ENCODE peak calls at places on chromosomes 16 and 17, in eight cellular contexts. T, B, Y, G, U, N, Z and H are unnamed samples. For H3K36me3, the result is how much of the 10 kb centered on the place peaks cover.

GRCh38 chr17:68107373-68107772 is 71.8 kb downstream of the KPNA2 start:
- DNase-seq in U (no peak), Y (no peak), G (no peak), T (no peak), Z (no peak), B (no peak), N (no peak), H (no peak)

GRCh38 chr16:2985893-2986355 is 5.7 kb upstream of the PKMYT1 start:
- DNase-seq in B (no peak), U (no peak), Y (peak), G (peak), Z (no peak), T (no peak), N (no peak), H (peak)

GRCh38 chr17:37648555-37648954 is 5.3 kb upstream of the DDX52 start:
- DNase-seq in B (no peak), N (no peak), Z (no peak), T (no peak), G (no peak), Y (no peak), U (no peak), H (no peak)

GRCh38 chr17:39098474-39099090 is 52.9 kb downstream of the PLXDC1 start:
- DNase-seq in G (no peak), Z (no peak), T (no peak), U (no peak), Y (no peak), N (no peak), B (no peak), H (no peak)

GRCh38 chr17:6098466-6099180 is 28.4 kb downstream of the WSCD1 start:
- DNase-seq in N (no peak), T (peak), Y (no peak), Z (no peak), U (no peak), G (no peak), B (no peak), H (no peak)

GRCh38 chr17:48055531-48056245 is 7.5 kb downstream of the NFE2L1 start:
- DNase-seq in G (no peak), T (no peak), N (no peak), B (no peak), Z (no peak), Y (no peak), U (no peak), H (no peak)

GRCh38 chr16:24174504-24174903 is 81.6 kb upstream of the CACNG3 start:
- DNase-seq in Z (no peak), Y (no peak), U (no peak), G (no peak), T (no peak), B (no peak), N (no peak), H (no peak)

GRCh38 chr17:12730931-12731521 is 58.3 kb upstream of the ARHGAP44 start:
- DNase-seq in N (no peak), G (peak), T (peak), B (no peak), Z (peak), Y (peak), U (no peak), H (no peak)

GRCh38 chr17:69501591-69502468 is 87.3 kb downstream of the MAP2K6 start:
- DNase-seq in B (no peak), G (peak), Z (no peak), T (peak), U (no peak), N (no peak), Y (peak), H (peak)

GRCh38 chr17:77535892-77536291 is 395.1 kb downstream of the SEC14L1 start:
- DNase-seq in Y (no peak), N (no peak), B (no peak), U (no peak), G (no peak), Z (no peak), T (no peak), H (no peak)

GRCh38 chr16:75593825-75594820 is 27.9 kb downstream of the GABARAPL2 start:
- DNase-seq in Z (no peak), U (peak), B (no peak), N (no peak), T (no peak), Y (no peak), G (no peak), H (no peak)

GRCh38 chr17:55818451-55819375 is 67.9 kb downstream of the PCTP start:
- DNase-seq in B (no peak), U (no peak), N (no peak), Y (no peak), Z (no peak), T (no peak), G (no peak), H (no peak)

GRCh38 chr17:48954300-48954755 is 9.7 kb upstream of the SNF8 start:
- DNase-seq in T (peak), U (no peak), G (no peak), N (no peak), Z (no peak), B (no peak), Y (no peak), H (no peak)

GRCh38 chr16:84498859-84499620 is 5.4 kb downstream of the MEAK7 start:
- DNase-seq in N (no peak), U (no peak), Z (no peak), Y (no peak), G (no peak), B (no peak), T (no peak), H (no peak)

GRCh38 chr17:30824002-30824355 is 513 bp downstream of the CRLF3 start:
- DNase-seq in Y (no peak), G (peak), Z (no peak), B (no peak), U (peak), T (no peak), N (no peak), H (no peak)

GRCh38 chr17:76397687-76398522 is 13.5 kb downstream of the SPHK1 start:
- DNase-seq in Y (peak), U (peak), T (peak), N (peak), G (peak), B (peak), Z (peak), H (no peak)

DNA sequence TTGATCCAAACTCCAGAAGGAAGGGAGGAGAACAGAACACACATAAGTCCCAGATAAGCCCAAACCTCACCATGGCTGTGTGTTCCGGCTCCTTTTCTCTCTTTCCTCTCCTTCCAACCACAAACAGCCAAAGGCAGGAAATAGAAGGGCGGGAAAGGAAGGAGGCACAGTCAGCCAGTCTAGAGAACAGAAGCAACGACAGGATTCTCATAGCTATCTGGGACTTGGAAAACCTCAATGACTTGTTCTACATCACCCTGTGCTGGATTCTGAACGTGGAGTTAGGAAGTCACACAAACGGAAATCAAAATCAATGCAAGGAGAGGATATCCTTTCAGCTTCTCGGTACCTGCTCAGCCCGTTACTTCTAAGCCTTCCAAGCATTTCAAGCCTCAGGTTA is 9.0 kb downstream of the CRK start:
- DNase-seq in N (no peak), T (no peak), G (no peak), Z (no peak), U (no peak), B (no peak), Y (no peak), H (no peak)
- H3K36me3 ChIP-seq in N (under half), T (under half), G (under half), Z (under half), U (under half), B (under half), Y (under half), H (under half)

GRCh38 chr17:64920026-64920418 is 744 bp upstream of the LRRC37A3 start:
- DNase-seq in T (no peak), G (no peak), Y (no peak), B (no peak), N (peak), Z (peak), U (no peak), H (no peak)
- H3K27ac ChIP-seq in T (no peak), G (no peak), Y (peak), B (no peak), N (peak), Z (peak), U (peak), H (peak)

DNA sequence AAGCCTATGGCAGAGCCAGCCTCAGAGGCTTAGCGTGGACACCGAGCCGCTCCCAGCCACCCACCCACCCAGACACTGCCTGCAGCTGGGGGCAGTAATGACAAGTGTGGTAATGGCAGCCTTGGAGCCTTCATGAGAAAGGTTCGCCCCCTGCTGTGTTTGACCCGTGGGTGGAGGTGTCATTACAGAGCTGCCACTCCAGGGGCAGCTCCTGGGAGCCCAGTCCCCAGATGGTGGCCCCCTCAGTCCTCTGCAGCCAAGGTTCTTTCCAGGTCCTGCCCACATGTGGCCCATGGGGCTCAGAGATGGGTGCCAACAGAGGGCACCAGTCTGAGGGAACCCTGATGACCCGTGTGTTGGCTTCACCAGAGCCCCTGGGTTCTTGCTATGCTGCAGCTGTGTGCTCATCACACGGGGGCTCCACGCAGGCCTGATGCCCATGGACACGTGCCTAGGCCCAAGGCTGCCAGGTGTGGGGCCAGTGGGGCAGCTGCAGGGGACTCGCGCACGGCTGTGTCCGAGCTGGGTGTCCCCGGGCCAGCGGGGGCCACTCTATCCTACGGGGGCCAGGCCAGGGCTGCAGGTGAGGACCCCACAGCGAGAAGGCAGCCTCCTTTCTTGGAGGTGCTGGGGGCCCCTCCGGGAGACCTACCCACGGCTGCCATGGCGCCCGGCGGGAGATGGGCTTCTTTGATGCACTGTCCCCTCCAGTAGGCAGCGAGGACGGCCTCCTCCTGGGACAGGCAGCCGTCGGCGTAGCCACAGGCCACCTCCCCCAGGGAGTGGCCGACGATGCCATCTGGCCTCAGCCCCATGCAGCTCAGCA is 8.1 kb downstream of the FASN start:
- DNase-seq in T (no peak), U (no peak), N (no peak), Z (peak), Y (no peak), G (no peak), B (no peak), H (no peak)
- H3K36me3 ChIP-seq in T (half or more), U (half or more), N (under half), Z (under half), Y (half or more), G (half or more), B (half or more), H (half or more)

GRCh38 chr17:50693041-50693682 is 14.6 kb downstream of the ANKRD40 start:
- DNase-seq in T (no peak), N (no peak), Z (no peak), G (no peak), B (no peak), U (no peak), Y (no peak), H (no peak)

GRCh38 chr17:50689956-50690886 is 17.5 kb downstream of the ANKRD40 start:
- DNase-seq in N (no peak), G (peak), Z (peak), Y (no peak), B (no peak), U (peak), T (no peak), H (no peak)

GRCh38 chr17:50692448-50693040 is 15.2 kb downstream of the ANKRD40 start:
- DNase-seq in B (no peak), T (peak), N (no peak), G (peak), Z (no peak), U (no peak), Y (no peak), H (no peak)

GRCh38 chr17:50690887-50691549 is 16.7 kb downstream of the ANKRD40 start:
- DNase-seq in B (no peak), G (peak), U (no peak), Z (no peak), N (no peak), Y (no peak), T (no peak), H (no peak)

GRCh38 chr17:50691550-50692447 is 15.9 kb downstream of the ANKRD40 start:
- DNase-seq in Z (peak), N (no peak), G (peak), Y (peak), T (no peak), U (no peak), B (no peak), H (no peak)
- H3K27ac ChIP-seq in Z (no peak), N (peak), G (peak), Y (peak), T (peak), U (peak), B (no peak), H (no peak)

GRCh38 chr17:45186955-45187354 is 25.3 kb downstream of the HEXIM2 start:
- DNase-seq in T (no peak), Z (no peak), G (no peak), Y (no peak), U (no peak), N (no peak), B (no peak), H (no peak)

GRCh38 chr17:45189002-45189401 is 27.3 kb downstream of the HEXIM2 start:
- DNase-seq in T (no peak), Z (no peak), U (no peak), N (no peak), B (no peak), Y (no peak), G (no peak), H (no peak)

GRCh38 chr17:45184144-45184543 is 22.5 kb downstream of the HEXIM2 start:
- DNase-seq in B (no peak), Z (no peak), G (no peak), Y (no peak), U (no peak), N (no peak), T (no peak), H (no peak)
- H3K36me3 ChIP-seq in B (under half), Z (under half), G (under half), Y (under half), U (under half), N (under half), T (under half), H (under half)

DNA sequence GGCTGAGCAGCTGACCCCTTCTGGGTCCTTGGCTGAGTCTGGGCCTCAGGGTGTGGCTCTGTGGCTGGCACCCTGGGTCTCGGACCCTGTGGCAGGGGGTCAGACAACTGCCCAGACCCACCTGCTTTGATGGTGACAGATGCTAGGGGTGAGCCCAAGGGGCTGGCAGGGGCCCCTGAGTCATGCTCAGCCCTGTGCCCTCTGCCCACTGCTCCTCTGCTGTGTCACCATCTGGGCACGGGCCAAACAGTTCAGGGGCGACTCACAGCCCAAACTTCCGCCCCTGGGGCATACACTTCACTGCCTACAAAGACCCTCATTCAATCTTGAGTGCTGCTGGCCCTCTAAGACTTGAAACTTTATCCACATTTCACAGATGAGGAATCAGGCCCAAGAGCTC is 5.7 kb downstream of the ADGRG1 start:
- DNase-seq in G (peak), T (no peak), U (no peak), N (no peak), B (no peak), Y (no peak), Z (no peak), H (no peak)
- H3K27ac ChIP-seq in G (no peak), T (no peak), U (no peak), N (peak), B (no peak), Y (peak), Z (no peak), H (no peak)

DNA sequence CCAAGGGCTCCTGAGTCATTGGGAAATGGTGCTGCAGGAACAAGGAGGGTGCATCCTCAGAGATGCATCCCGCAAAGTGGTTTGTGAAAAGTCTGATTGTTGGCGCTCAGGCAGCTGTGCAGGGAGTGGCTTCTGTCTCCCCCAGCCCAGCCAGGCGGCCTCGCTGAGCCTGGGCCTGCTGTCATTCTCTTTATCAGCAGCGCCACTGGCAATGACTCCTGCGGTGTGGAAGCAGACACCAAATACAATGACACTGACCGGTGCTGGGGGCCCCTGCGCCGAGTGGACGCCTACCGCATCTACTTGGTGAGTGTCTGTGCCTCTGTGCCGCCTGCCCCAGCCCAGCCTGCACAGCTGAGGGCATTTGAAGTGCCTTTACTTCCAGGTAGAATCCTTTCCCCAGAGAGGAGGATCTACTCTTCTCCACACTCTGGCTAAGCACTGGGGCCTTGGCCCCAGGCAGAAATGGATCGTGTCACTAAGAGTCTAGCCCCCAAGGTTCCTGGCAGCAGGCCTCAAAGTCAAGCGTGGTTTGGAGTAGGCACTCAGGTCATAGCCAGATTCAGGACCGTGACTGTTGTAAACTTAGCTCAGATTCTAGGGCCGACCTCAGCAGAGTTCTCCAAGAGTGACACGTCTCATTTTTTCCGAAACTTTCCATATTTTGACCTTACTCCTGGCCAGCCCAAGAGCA is 19.3 kb upstream of the NAT9 start:
- DNase-seq in N (no peak), U (no peak), T (no peak), B (no peak), Z (no peak), Y (no peak), G (no peak), H (peak)
- H3K36me3 ChIP-seq in N (under half), U (half or more), T (under half), B (under half), Z (under half), Y (half or more), G (under half), H (half or more)